ENCODE peak calls at places on chromosomes 16 and 17, in nine cellular contexts. E is GM12865; K is erythroblast; P is cardiac muscle cell; Q is B cell; M is central memory CD4-positive, alpha-beta T cell; U is ovary; H is activated T-cell treated with anti-CD3 and anti-CD28 coated beads for 1 hour; R is effector memory CD8-positive, alpha-beta T cell. S is an unnamed sample.

GRCh38 chr17:63029520-63029919 is 63.5 kb downstream of the TANC2 start:
- DNase-seq in K (no peak), P (peak), E (no peak), U (no peak), R (no peak), M (no peak), Q (no peak), H (no peak), S (no peak)

GRCh38 chr16:15403392-15403995 is 7.9 kb downstream of the MPV17L start:
- DNase-seq in P (peak), R (no peak), K (no peak), U (no peak), M (no peak), E (peak), H (no peak), Q (no peak), S (no peak)

GRCh38 chr16:54766355-54766754 is 164.3 kb upstream of the IRX5 start:
- DNase-seq in U (no peak), K (no peak), H (no peak), P (no peak), M (no peak), E (no peak), Q (no peak), R (no peak), S (no peak)

GRCh38 chr16:48232459-48233040 is 11.6 kb upstream of the LONP2 start:
- DNase-seq in K (no peak), H (no peak), Q (no peak), M (no peak), R (no peak), P (no peak), E (no peak), U (no peak), S (no peak)

GRCh38 chr17:9414471-9414870 is 161.1 kb downstream of the STX8 start:
- DNase-seq in Q (no peak), P (no peak), H (no peak), M (no peak), E (peak), K (no peak), R (no peak), U (no peak), S (no peak)

GRCh38 chr17:71109697-71110096 is 940.4 kb downstream of the KCNJ2 start:
- DNase-seq in M (no peak), R (no peak), H (no peak), E (no peak), K (no peak), P (no peak), U (no peak), Q (no peak), S (no peak)

GRCh38 chr17:31877911-31878702 is 19.1 kb upstream of the COPRS start:
- DNase-seq in K (no peak), R (no peak), Q (no peak), M (no peak), U (no peak), P (no peak), H (no peak), E (no peak), S (no peak)

GRCh38 chr16:50828164-50828702 is 86.3 kb downstream of the CYLD start:
- DNase-seq in K (no peak), U (no peak), E (no peak), P (no peak), H (no peak), M (no peak), R (no peak), Q (no peak), S (no peak)

GRCh38 chr16:74984194-74984669 is 691 bp downstream of the WDR59 start:
- DNase-seq in E (peak), M (peak), P (peak), Q (no peak), H (no peak), U (no peak), K (peak), R (peak), S (peak)

GRCh38 chr17:8965394-8966168 is at the start of gene PIK3R5:
- DNase-seq in M (peak), H (peak), U (no peak), R (peak), K (peak), E (peak), P (no peak), Q (peak), S (no peak)

GRCh38 chr16:55641430-55642056 is 14.2 kb upstream of the SLC6A2 start:
- DNase-seq in H (no peak), M (no peak), P (no peak), Q (no peak), U (no peak), E (no peak), R (no peak), K (no peak), S (peak)

GRCh38 chr16:66471696-66472393 is 44.8 kb downstream of the BEAN1 start:
- DNase-seq in P (no peak), R (no peak), Q (no peak), E (no peak), M (no peak), K (no peak), U (no peak), H (no peak), S (peak)

S was measured in HepG2.